ENCODE peak calls at places on chromosomes 7 and 10, in six cellular contexts. One of them, this sample, is unnamed.

GRCh38 chr7:111540199-111540815 is 22.0 kb downstream of the IMMP2L start:
- DNase-seq in SJSA1: no peak
- DNase-seq in NCI-H1417: peak
- DNase-seq in astrocyte: no peak
- DNase-seq in AG08396: no peak
- DNase-seq in mammary epithelial cell: no peak
- DNase-seq in this sample: no peak

GRCh38 chr10:21724695-21725371 is 190.8 kb downstream of the MLLT10 start:
- DNase-seq in NCI-H1417: peak
- DNase-seq in mammary epithelial cell: peak
- DNase-seq in SJSA1: peak
- DNase-seq in astrocyte: peak
- DNase-seq in AG08396: peak
- DNase-seq in this sample: peak

GRCh38 chr7:28830831-28831230 is 127.3 kb downstream of the TRIL start:
- DNase-seq in mammary epithelial cell: no peak
- DNase-seq in astrocyte: peak
- DNase-seq in AG08396: no peak
- DNase-seq in NCI-H1417: no peak
- DNase-seq in SJSA1: no peak
- DNase-seq in this sample: no peak

GRCh38 chr7:149355390-149356048 is 93.5 kb downstream of the ZNF783 start:
- DNase-seq in astrocyte: no peak
- DNase-seq in mammary epithelial cell: peak
- DNase-seq in NCI-H1417: peak
- DNase-seq in SJSA1: no peak
- DNase-seq in AG08396: no peak
- DNase-seq in this sample: peak

GRCh38 chr7:94041529-94041928 is 37.4 kb upstream of the BET1 start:
- DNase-seq in mammary epithelial cell: peak
- DNase-seq in astrocyte: peak
- DNase-seq in SJSA1: no peak
- DNase-seq in AG08396: peak
- DNase-seq in NCI-H1417: no peak
- DNase-seq in this sample: no peak

GRCh38 chr10:97428572-97428981 is 2.6 kb downstream of the PGAM1 start:
- DNase-seq in astrocyte: no peak
- DNase-seq in NCI-H1417: no peak
- DNase-seq in AG08396: no peak
- DNase-seq in SJSA1: no peak
- DNase-seq in mammary epithelial cell: peak
- DNase-seq in this sample: peak

GRCh38 chr10:63935705-63936104 is 414.5 kb downstream of the REEP3 start:
- DNase-seq in astrocyte: no peak
- DNase-seq in AG08396: no peak
- DNase-seq in SJSA1: no peak
- DNase-seq in mammary epithelial cell: no peak
- DNase-seq in NCI-H1417: no peak
- DNase-seq in this sample: no peak

GRCh38 chr7:6154542-6155404 is 117.7 kb downstream of the CYTH3 start:
- DNase-seq in mammary epithelial cell: no peak
- DNase-seq in NCI-H1417: no peak
- DNase-seq in SJSA1: no peak
- DNase-seq in astrocyte: no peak
- DNase-seq in AG08396: no peak
- DNase-seq in this sample: no peak

GRCh38 chr10:22684707-22685106 is 29.7 kb downstream of the PIP4K2A start:
- DNase-seq in SJSA1: no peak
- DNase-seq in mammary epithelial cell: no peak
- DNase-seq in AG08396: no peak
- DNase-seq in NCI-H1417: no peak
- DNase-seq in astrocyte: no peak
- DNase-seq in this sample: no peak

GRCh38 chr7:11373546-11374142 is 400.0 kb downstream of the PHF14 start:
- DNase-seq in NCI-H1417: peak
- DNase-seq in SJSA1: no peak
- DNase-seq in AG08396: no peak
- DNase-seq in astrocyte: peak
- DNase-seq in mammary epithelial cell: peak
- DNase-seq in this sample: peak

GRCh38 chr10:89283988-89284475 is 17.8 kb upstream of the IFIT2 start:
- DNase-seq in SJSA1: peak
- DNase-seq in NCI-H1417: peak
- DNase-seq in astrocyte: peak
- DNase-seq in AG08396: peak
- DNase-seq in mammary epithelial cell: peak
- DNase-seq in this sample: peak

GRCh38 chr7:105849122-105849855 is 27.1 kb downstream of the ATXN7L1 start:
- DNase-seq in SJSA1: peak
- DNase-seq in AG08396: no peak
- DNase-seq in mammary epithelial cell: peak
- DNase-seq in astrocyte: no peak
- DNase-seq in NCI-H1417: no peak
- DNase-seq in this sample: peak

GRCh38 chr7:107815254-107815882 is 12.3 kb upstream of the SLC26A3 start:
- DNase-seq in NCI-H1417: no peak
- DNase-seq in mammary epithelial cell: no peak
- DNase-seq in AG08396: no peak
- DNase-seq in SJSA1: no peak
- DNase-seq in astrocyte: no peak
- DNase-seq in this sample: no peak

GRCh38 chr7:36526720-36527548 is 137.3 kb downstream of the ANLN start:
- DNase-seq in AG08396: peak
- DNase-seq in SJSA1: peak
- DNase-seq in mammary epithelial cell: peak
- DNase-seq in NCI-H1417: peak
- DNase-seq in astrocyte: peak
- DNase-seq in this sample: peak

GRCh38 chr7:44461387-44461786 is 29.1 kb downstream of the NUDCD3 start:
- DNase-seq in SJSA1: no peak
- DNase-seq in astrocyte: peak
- DNase-seq in NCI-H1417: no peak
- DNase-seq in mammary epithelial cell: peak
- DNase-seq in AG08396: peak
- DNase-seq in this sample: peak

GRCh38 chr7:72924748-72925545 is at the start of gene POM121:
- DNase-seq in astrocyte: peak
- DNase-seq in AG08396: peak
- DNase-seq in mammary epithelial cell: peak
- DNase-seq in NCI-H1417: peak
- DNase-seq in SJSA1: peak
- DNase-seq in this sample: peak

GRCh38 chr10:52322323-52322722 is 8.2 kb downstream of the DKK1 start:
- DNase-seq in mammary epithelial cell: no peak
- DNase-seq in AG08396: no peak
- DNase-seq in astrocyte: no peak
- DNase-seq in SJSA1: no peak
- DNase-seq in NCI-H1417: no peak
- DNase-seq in this sample: no peak

GRCh38 chr7:21256310-21256877 is 171.5 kb upstream of the SP4 start:
- DNase-seq in SJSA1: no peak
- DNase-seq in astrocyte: peak
- DNase-seq in NCI-H1417: peak
- DNase-seq in AG08396: peak
- DNase-seq in mammary epithelial cell: peak
- DNase-seq in this sample: peak

GRCh38 chr7:138027100-138027499 is 25.2 kb upstream of the CREB3L2 start:
- DNase-seq in astrocyte: no peak
- DNase-seq in NCI-H1417: no peak
- DNase-seq in mammary epithelial cell: no peak
- DNase-seq in SJSA1: no peak
- DNase-seq in AG08396: no peak
- DNase-seq in this sample: no peak

GRCh38 chr10:637221-637620 is 52.2 kb downstream of the DIP2C start:
- DNase-seq in NCI-H1417: no peak
- DNase-seq in mammary epithelial cell: no peak
- DNase-seq in astrocyte: no peak
- DNase-seq in SJSA1: no peak
- DNase-seq in AG08396: no peak
- DNase-seq in this sample: no peak

GRCh38 chr7:156505876-156506275 is 134.7 kb upstream of the RNF32 start:
- DNase-seq in NCI-H1417: no peak
- DNase-seq in mammary epithelial cell: no peak
- DNase-seq in astrocyte: no peak
- DNase-seq in AG08396: no peak
- DNase-seq in SJSA1: no peak
- DNase-seq in this sample: no peak

GRCh38 chr7:30068117-30068516 is 39.9 kb downstream of the PLEKHA8 start:
- DNase-seq in astrocyte: peak
- DNase-seq in SJSA1: no peak
- DNase-seq in mammary epithelial cell: peak
- DNase-seq in NCI-H1417: peak
- DNase-seq in AG08396: peak
- DNase-seq in this sample: peak

GRCh38 chr10:47278152-47278473 is 21.9 kb upstream of the GDF10 start:
- DNase-seq in SJSA1: no peak
- DNase-seq in NCI-H1417: no peak
- DNase-seq in astrocyte: no peak
- DNase-seq in mammary epithelial cell: no peak
- DNase-seq in AG08396: no peak
- DNase-seq in this sample: no peak

GRCh38 chr10:56698506-56698905 is 337.4 kb upstream of the ZWINT start:
- DNase-seq in astrocyte: no peak
- DNase-seq in mammary epithelial cell: no peak
- DNase-seq in SJSA1: no peak
- DNase-seq in AG08396: no peak
- DNase-seq in NCI-H1417: no peak
- DNase-seq in this sample: no peak

GRCh38 chr7:157526604-157527003 is 189.8 kb downstream of the DNAJB6 start:
- DNase-seq in AG08396: no peak
- DNase-seq in mammary epithelial cell: no peak
- DNase-seq in SJSA1: peak
- DNase-seq in astrocyte: peak
- DNase-seq in NCI-H1417: no peak
- DNase-seq in this sample: no peak

GRCh38 chr10:60384006-60384405 is 5.7 kb downstream of the ANK3 start:
- DNase-seq in astrocyte: no peak
- DNase-seq in mammary epithelial cell: no peak
- DNase-seq in AG08396: no peak
- DNase-seq in SJSA1: no peak
- DNase-seq in NCI-H1417: no peak
- DNase-seq in this sample: peak

GRCh38 chr7:144027070-144027469 is 21.7 kb upstream of the OR2A5 start:
- DNase-seq in astrocyte: no peak
- DNase-seq in NCI-H1417: peak
- DNase-seq in SJSA1: no peak
- DNase-seq in AG08396: peak
- DNase-seq in mammary epithelial cell: no peak
- DNase-seq in this sample: peak

GRCh38 chr7:35499226-35499625 is 195.7 kb downstream of the HERPUD2 start:
- DNase-seq in NCI-H1417: no peak
- DNase-seq in mammary epithelial cell: no peak
- DNase-seq in SJSA1: no peak
- DNase-seq in astrocyte: no peak
- DNase-seq in AG08396: no peak
- DNase-seq in this sample: no peak

GRCh38 chr10:124012066-124012465 is 81.3 kb downstream of the CHST15 start:
- DNase-seq in AG08396: no peak
- DNase-seq in NCI-H1417: no peak
- DNase-seq in mammary epithelial cell: no peak
- DNase-seq in astrocyte: no peak
- DNase-seq in SJSA1: no peak
- DNase-seq in this sample: no peak

GRCh38 chr7:156497776-156498509 is 142.6 kb upstream of the RNF32 start:
- DNase-seq in mammary epithelial cell: no peak
- DNase-seq in SJSA1: no peak
- DNase-seq in astrocyte: no peak
- DNase-seq in NCI-H1417: peak
- DNase-seq in AG08396: no peak
- DNase-seq in this sample: no peak

GRCh38 chr10:50510517-50511473 is 113.0 kb downstream of the SGMS1 start:
- DNase-seq in astrocyte: no peak
- DNase-seq in AG08396: no peak
- DNase-seq in SJSA1: no peak
- DNase-seq in NCI-H1417: no peak
- DNase-seq in mammary epithelial cell: no peak
- DNase-seq in this sample: no peak

GRCh38 chr10:23439452-23439919 is 611 bp downstream of the OTUD1 start:
- DNase-seq in NCI-H1417: no peak
- DNase-seq in astrocyte: no peak
- DNase-seq in mammary epithelial cell: no peak
- DNase-seq in SJSA1: no peak
- DNase-seq in AG08396: peak
- DNase-seq in this sample: peak

GRCh38 chr7:45703373-45703821 is 129.2 kb downstream of the ADCY1 start:
- DNase-seq in SJSA1: peak
- DNase-seq in astrocyte: no peak
- DNase-seq in AG08396: no peak
- DNase-seq in NCI-H1417: no peak
- DNase-seq in mammary epithelial cell: no peak
- DNase-seq in this sample: no peak

GRCh38 chr7:43823941-43824340 is 45.4 kb downstream of the MRPS24 start:
- DNase-seq in mammary epithelial cell: no peak
- DNase-seq in NCI-H1417: no peak
- DNase-seq in SJSA1: no peak
- DNase-seq in astrocyte: no peak
- DNase-seq in AG08396: no peak
- DNase-seq in this sample: no peak

GRCh38 chr7:41006591-41006990 is 696.3 kb downstream of the INHBA start:
- DNase-seq in NCI-H1417: no peak
- DNase-seq in mammary epithelial cell: peak
- DNase-seq in SJSA1: no peak
- DNase-seq in astrocyte: peak
- DNase-seq in AG08396: no peak
- DNase-seq in this sample: peak

GRCh38 chr10:116553378-116553980 is 7.7 kb downstream of the PNLIP start:
- DNase-seq in NCI-H1417: no peak
- DNase-seq in SJSA1: no peak
- DNase-seq in AG08396: no peak
- DNase-seq in astrocyte: no peak
- DNase-seq in mammary epithelial cell: no peak
- DNase-seq in this sample: no peak

This sample was measured in kidney tubule cell.